ENCODE peak calls at places on chromosomes 4 and X, in eight cellular contexts. S, H, R, C, N, L, Q and K are unnamed samples.

GRCh38 chr4:123104275-123104674 is 181.9 kb upstream of the NUDT6 start:
- DNase-seq in S (no peak), H (no peak), R (no peak), C (no peak), N (no peak), L (no peak), Q (no peak), K (no peak)

GRCh38 chr4:87938746-87939145 is 36.8 kb upstream of the SPP1 start:
- DNase-seq in S (no peak), H (no peak), R (no peak), C (no peak), N (no peak), L (no peak), Q (no peak), K (no peak)

GRCh38 chr4:94561249-94562024 is 109.7 kb downstream of the PDLIM5 start:
- DNase-seq in S (no peak), H (no peak), R (no peak), C (no peak), N (no peak), L (no peak), Q (peak), K (no peak)

GRCh38 chr4:140089216-140089615 is 64.8 kb downstream of the MAML3 start:
- DNase-seq in S (no peak), H (no peak), R (no peak), C (no peak), N (no peak), L (no peak), Q (no peak), K (no peak)

GRCh38 chr4:141309864-141310263 is 89.2 kb downstream of the ZNF330 start:
- DNase-seq in S (no peak), H (no peak), R (peak), C (no peak), N (no peak), L (no peak), Q (no peak), K (no peak)

GRCh38 chr4:17447675-17448298 is 64.1 kb downstream of the QDPR start:
- DNase-seq in S (peak), H (no peak), R (peak), C (no peak), N (peak), L (no peak), Q (peak), K (peak)

GRCh38 chrX:11553594-11553993 is 112.1 kb downstream of the ARHGAP6 start:
- DNase-seq in S (no peak), H (no peak), R (no peak), C (no peak), N (no peak), L (no peak), Q (no peak), K (no peak)

GRCh38 chr4:81870275-81870674 is 398.6 kb upstream of the RASGEF1B start:
- DNase-seq in S (no peak), H (no peak), R (no peak), C (no peak), N (no peak), L (no peak), Q (no peak), K (no peak)

GRCh38 chr4:17168571-17168970 is 270.1 kb upstream of the LDB2 start:
- DNase-seq in S (no peak), H (no peak), R (no peak), C (no peak), N (no peak), L (no peak), Q (peak), K (no peak)

GRCh38 chr4:110190249-110190648 is 8.2 kb downstream of the ELOVL6 start:
- DNase-seq in S (no peak), H (no peak), R (no peak), C (no peak), N (no peak), L (no peak), Q (no peak), K (no peak)

GRCh38 chr4:62804075-62804474 is 1603.9 kb downstream of the ADGRL3 start:
- DNase-seq in S (no peak), H (no peak), R (no peak), C (no peak), N (no peak), L (no peak), Q (no peak), K (no peak)

GRCh38 chrX:37287741-37288424 is 61.3 kb upstream of the PRRG1 start:
- DNase-seq in S (no peak), H (no peak), R (no peak), C (no peak), N (no peak), L (no peak), Q (no peak), K (no peak)

GRCh38 chrX:82031250-82031649 is 829.3 kb downstream of the SH3BGRL start:
- DNase-seq in S (no peak), H (no peak), R (no peak), C (no peak), N (no peak), L (no peak), Q (no peak), K (no peak)

GRCh38 chr4:23966720-23967119 is 76.9 kb upstream of the PPARGC1A start:
- DNase-seq in S (no peak), H (no peak), R (no peak), C (no peak), N (no peak), L (no peak), Q (no peak), K (no peak)

GRCh38 chr4:1403591-1404572 is 2.4 kb downstream of the NKX1-1 start:
- DNase-seq in S (no peak), H (no peak), R (no peak), C (peak), N (no peak), L (no peak), Q (no peak), K (no peak)

GRCh38 chr4:105414316-105414715 is 59.5 kb downstream of the PPA2 start:
- DNase-seq in S (no peak), H (no peak), R (no peak), C (no peak), N (no peak), L (no peak), Q (no peak), K (no peak)

GRCh38 chr4:165700855-165701254 is 172.2 kb upstream of the TLL1 start:
- DNase-seq in S (no peak), H (no peak), R (no peak), C (no peak), N (peak), L (no peak), Q (no peak), K (no peak)

GRCh38 chr4:67714955-67715354 is 14.0 kb upstream of the UBA6 start:
- DNase-seq in S (no peak), H (no peak), R (no peak), C (no peak), N (no peak), L (no peak), Q (no peak), K (no peak)

GRCh38 chr4:67719953-67720617 is 19.1 kb upstream of the UBA6 start:
- DNase-seq in S (no peak), H (no peak), R (no peak), C (no peak), N (no peak), L (no peak), Q (no peak), K (no peak)

GRCh38 chr4:67721317-67721769 is 20.4 kb upstream of the UBA6 start:
- DNase-seq in S (no peak), H (no peak), R (no peak), C (no peak), N (no peak), L (no peak), Q (no peak), K (no peak)

GRCh38 chr4:67714248-67714583 is 13.3 kb upstream of the UBA6 start:
- DNase-seq in S (no peak), H (no peak), R (no peak), C (no peak), N (no peak), L (no peak), Q (no peak), K (peak)

DNA sequence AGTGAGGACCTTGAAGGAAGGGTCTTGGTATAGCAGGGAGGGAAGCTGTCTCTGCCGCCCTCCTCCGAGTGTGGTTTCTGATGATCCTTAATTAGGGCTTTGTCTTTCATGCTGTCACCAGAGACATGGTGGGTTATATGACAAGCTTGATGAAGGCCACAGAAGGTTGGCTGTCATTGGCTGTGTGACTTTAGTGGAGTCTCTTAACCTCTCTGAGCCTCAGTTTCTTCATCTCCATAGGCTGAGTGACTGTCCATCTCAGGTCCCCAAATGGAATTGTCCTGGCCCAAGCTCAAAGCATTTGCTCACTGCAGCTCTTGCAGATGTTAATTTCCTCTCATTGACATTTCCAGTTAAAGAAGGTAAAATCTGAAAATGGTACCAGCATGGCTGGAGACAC is 16.6 kb upstream of the UBA6 start:
- DNase-seq in S (no peak), H (no peak), R (no peak), C (no peak), N (no peak), L (no peak), Q (no peak), K (no peak)
- TF ChIP-seq CTCF in S (no peak), H (no peak), R (no peak), C (no peak), N (no peak), L (no peak), Q (no peak), K (no peak)

GRCh38 chr4:184824776-184825393 is 883 bp downstream of the ACSL1 start:
- DNase-seq in S (no peak), H (no peak), R (no peak), C (peak), N (no peak), L (no peak), Q (peak), K (no peak)
- TF ChIP-seq CTCF in S (no peak), H (no peak), R (no peak), C (no peak), N (no peak), L (no peak), Q (no peak), K (no peak)

DNA sequence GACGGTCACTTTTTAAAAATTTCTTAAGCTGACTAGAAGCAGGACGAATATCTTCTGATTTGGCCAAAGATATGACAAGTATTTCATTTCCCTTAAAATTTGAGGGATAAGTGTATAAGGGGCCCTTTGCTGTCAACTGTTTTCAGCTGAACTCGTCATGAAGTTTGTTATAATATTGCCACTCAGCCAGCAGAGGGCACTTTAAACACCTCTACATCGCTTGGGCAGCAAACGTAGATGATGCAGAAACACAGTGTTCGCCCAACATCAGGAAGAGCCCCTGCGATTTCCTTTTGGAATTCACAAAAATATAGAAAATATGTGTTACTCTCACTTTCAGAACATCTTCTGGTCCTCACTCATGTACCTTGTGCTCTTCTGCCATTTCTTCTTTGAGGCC is 435.7 kb upstream of the FMR1 start:
- DNase-seq in S (no peak), H (no peak), R (no peak), C (no peak), N (peak), L (no peak), Q (no peak), K (no peak)
- TF ChIP-seq CTCF in S (no peak), H (no peak), R (peak), C (no peak), N (no peak), L (peak), Q (no peak), K (peak)

GRCh38 chrX:110418220-110418856 is 59.7 kb downstream of the RTL9 start:
- DNase-seq in S (peak), H (no peak), R (no peak), C (no peak), N (peak), L (no peak), Q (peak), K (no peak)
- TF ChIP-seq CTCF in S (no peak), H (no peak), R (peak), C (no peak), N (peak), L (peak), Q (peak), K (no peak)

GRCh38 chr4:152063301-152064235 is 302.8 kb upstream of the GATB start:
- DNase-seq in S (no peak), H (peak), R (no peak), C (no peak), N (no peak), L (no peak), Q (no peak), K (no peak)
- TF ChIP-seq CTCF in S (no peak), H (no peak), R (no peak), C (no peak), N (no peak), L (no peak), Q (no peak), K (no peak)

DNA sequence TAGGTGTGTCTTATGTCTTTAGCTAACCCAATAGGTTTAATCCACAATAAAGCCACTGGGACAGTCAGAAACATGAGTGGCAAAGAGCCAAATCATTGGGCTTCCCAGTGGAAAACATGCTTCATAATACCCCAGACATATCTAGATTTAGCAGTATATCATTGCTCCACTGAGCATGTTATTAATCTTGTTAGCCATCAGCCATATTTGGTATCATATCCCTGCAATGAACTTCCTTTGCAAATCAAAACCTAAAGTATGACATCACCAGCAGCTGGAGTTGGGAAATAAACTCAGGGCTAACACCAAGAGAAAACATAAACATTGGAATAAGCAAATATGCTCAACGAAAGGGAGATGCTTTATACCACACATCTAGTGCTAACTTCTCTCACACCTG is 280.8 kb upstream of the NOCT start:
- DNase-seq in S (no peak), H (no peak), R (no peak), C (no peak), N (no peak), L (no peak), Q (peak), K (no peak)
- TF ChIP-seq CTCF in S (no peak), H (no peak), R (no peak), C (no peak), N (no peak), L (no peak), Q (no peak), K (no peak)

DNA sequence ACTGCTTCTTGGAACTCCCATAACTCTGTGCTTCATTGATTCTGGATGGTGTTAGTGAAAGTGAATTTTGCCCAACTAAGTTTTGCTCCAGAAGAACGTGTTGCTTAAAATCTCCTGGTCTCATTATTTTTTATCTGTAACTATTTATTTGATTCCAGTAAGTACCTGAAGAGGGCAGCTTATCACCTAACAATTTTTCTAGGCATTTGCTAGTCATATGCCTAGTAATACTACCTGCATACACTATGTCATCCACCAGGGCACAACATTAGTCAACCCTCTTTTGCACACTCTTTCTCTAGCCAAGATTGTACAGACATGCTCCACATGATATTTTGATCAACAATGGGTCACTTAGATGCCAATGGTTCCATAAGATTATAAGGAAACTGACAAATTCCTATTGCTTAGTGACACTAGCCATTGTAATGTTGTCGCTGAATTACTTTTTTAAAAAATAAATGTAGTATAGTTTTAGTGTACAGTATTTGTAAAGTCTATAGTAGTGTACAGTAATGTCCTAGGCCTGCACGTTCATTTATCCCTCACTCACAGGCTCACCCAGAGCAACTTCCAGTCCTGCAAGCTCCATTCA is 499.9 kb upstream of the AADAT start:
- DNase-seq in S (no peak), H (no peak), R (peak), C (no peak), N (no peak), L (no peak), Q (peak), K (peak)
- TF ChIP-seq CTCF in S (no peak), H (no peak), R (peak), C (no peak), N (peak), L (peak), Q (peak), K (no peak)

GRCh38 chr4:120327276-120327675 is 260.6 kb upstream of the MAD2L1 start:
- DNase-seq in S (no peak), H (no peak), R (no peak), C (no peak), N (no peak), L (no peak), Q (no peak), K (no peak)

GRCh38 chr4:120331486-120332281 is 265.0 kb upstream of the MAD2L1 start:
- DNase-seq in S (no peak), H (no peak), R (no peak), C (no peak), N (no peak), L (no peak), Q (peak), K (no peak)

GRCh38 chr4:120329386-120329785 is 262.7 kb upstream of the MAD2L1 start:
- DNase-seq in S (no peak), H (no peak), R (no peak), C (no peak), N (no peak), L (no peak), Q (no peak), K (no peak)
- TF ChIP-seq CTCF in S (no peak), H (no peak), R (no peak), C (no peak), N (no peak), L (no peak), Q (no peak), K (no peak)

DNA sequence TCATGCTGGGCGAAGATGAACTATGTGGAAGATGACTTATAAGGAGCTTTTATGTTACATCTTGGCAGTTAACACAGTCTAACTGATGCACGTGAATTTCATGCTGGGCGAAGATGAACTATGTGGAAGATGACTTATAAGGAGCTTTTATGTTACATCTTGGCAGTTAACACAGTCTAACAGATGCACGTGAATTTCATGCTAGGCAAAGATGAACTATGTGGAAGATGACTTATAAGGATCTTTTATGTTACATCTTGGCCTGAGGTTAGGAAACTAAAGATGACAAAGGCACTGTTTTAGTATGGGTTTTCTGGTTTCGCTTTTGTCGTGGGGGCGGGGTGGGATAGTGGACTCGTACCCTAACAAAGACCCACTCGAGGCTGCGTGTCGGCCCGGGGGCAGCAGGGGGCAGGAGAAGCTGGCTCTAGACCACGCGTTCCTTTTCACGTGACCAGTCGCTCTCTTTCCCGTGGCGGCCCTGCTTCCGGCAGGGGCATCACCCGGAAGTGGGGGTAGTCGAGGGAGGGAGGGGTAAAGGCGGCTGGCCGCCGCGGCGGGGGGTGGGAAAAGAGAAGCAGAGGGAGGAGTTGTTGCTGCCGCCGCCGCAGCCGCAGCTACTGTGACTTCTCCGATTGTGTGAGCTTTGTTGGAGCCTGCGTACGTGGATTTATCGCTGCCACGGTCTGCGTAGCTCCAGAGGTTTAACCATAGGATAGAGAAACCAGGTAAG is at the start of gene ATP7A:
- DNase-seq in S (peak), H (peak), R (peak), C (peak), N (peak), L (peak), Q (peak), K (peak)
- TF ChIP-seq CTCF in S (no peak), H (no peak), R (peak), C (no peak), N (peak), L (peak), Q (peak), K (peak)